ENCODE peak calls at places on chromosomes 2 and 18, in five cellular contexts. N is stimulated activated CD4-positive, alpha-beta T cell treated with anti-CD3 and anti-CD28 coated beads, TNF-alpha, amount 100 ng/mL, for 48 hours; S is NT2/D1; V is T-helper 1 cell; J is SW 1271. K is an unnamed sample.

GRCh38 chr2:99706734-99707133 is 216.9 kb upstream of the REV1 start:
- DNase-seq in N (no peak), S (no peak), V (no peak), J (no peak), K (no peak)

GRCh38 chr2:145284551-145284950 is 764.6 kb upstream of the ZEB2 start:
- DNase-seq in N (no peak), S (no peak), V (no peak), J (no peak), K (no peak)

GRCh38 chr2:45643543-45644542 is 7.6 kb upstream of the PRKCE start:
- DNase-seq in N (peak), S (peak), V (peak), J (no peak), K (peak)

GRCh38 chr2:46801731-46802664 is 113.6 kb downstream of the MCFD2 start:
- DNase-seq in N (no peak), S (no peak), V (no peak), J (no peak), K (no peak)

GRCh38 chr2:77604953-77605947 is 83.1 kb upstream of the LRRTM4 start:
- DNase-seq in N (no peak), S (no peak), V (no peak), J (no peak), K (no peak)

GRCh38 chr2:126971481-126972271 is 73.0 kb downstream of the TEX51 start:
- DNase-seq in N (peak), S (peak), V (peak), J (no peak), K (peak)

GRCh38 chr2:55014962-55015939 is 35.0 kb downstream of the RTN4 start:
- DNase-seq in N (no peak), S (no peak), V (peak), J (peak), K (peak)

GRCh38 chr18:11104307-11104706 is 45.1 kb downstream of the PIEZO2 start:
- DNase-seq in N (no peak), S (no peak), V (no peak), J (no peak), K (no peak)

GRCh38 chr2:24382363-24383021 is 22.2 kb upstream of the ITSN2 start:
- DNase-seq in N (no peak), S (peak), V (peak), J (peak), K (peak)

GRCh38 chr2:16508061-16508851 is 157.4 kb downstream of the CYRIA start:
- DNase-seq in N (no peak), S (peak), V (no peak), J (no peak), K (peak)

GRCh38 chr2:233446616-233447305 is 92.5 kb downstream of the DGKD start:
- DNase-seq in N (no peak), S (no peak), V (no peak), J (no peak), K (no peak)

GRCh38 chr2:214987261-214987660 is 151.2 kb downstream of the ABCA12 start:
- DNase-seq in N (no peak), S (no peak), V (no peak), J (no peak), K (no peak)

GRCh38 chr18:8611916-8612576 is 2.8 kb downstream of the RAB12 start:
- DNase-seq in N (no peak), S (no peak), V (no peak), J (no peak), K (no peak)

GRCh38 chr2:28716265-28716865 is 35.3 kb upstream of the PPP1CB start:
- DNase-seq in N (no peak), S (no peak), V (no peak), J (no peak), K (no peak)

GRCh38 chr2:114442545-114442944 is at the start of gene DPP10:
- DNase-seq in N (no peak), S (peak), V (no peak), J (no peak), K (peak)

GRCh38 chr2:42360493-42360889 is 526 bp downstream of the COX7A2L start:
- DNase-seq in N (no peak), S (no peak), V (no peak), J (no peak), K (no peak)

GRCh38 chr2:14693874-14694273 is 61.4 kb downstream of the LRATD1 start:
- DNase-seq in N (no peak), S (no peak), V (no peak), J (no peak), K (no peak)

GRCh38 chr2:127405252-127405605 is 13.0 kb upstream of the PROC start:
- DNase-seq in N (no peak), S (no peak), V (no peak), J (no peak), K (no peak)

GRCh38 chr2:121886059-121886458 is 130.6 kb downstream of the TSN start:
- DNase-seq in N (no peak), S (no peak), V (no peak), J (no peak), K (no peak)

GRCh38 chr2:70927641-70928040 is 8.1 kb upstream of the ATP6V1B1 start:
- DNase-seq in N (no peak), S (no peak), V (no peak), J (no peak), K (no peak)